ENCODE peak calls at places on chromosomes 2 and 18, in nine cellular contexts. X, B, W, K, C, T, A, J and F are unnamed samples.

GRCh38 chr2:196511258-196511971 is 128.1 kb upstream of the CCDC150 start:
- DNase-seq in X (no peak), B (no peak), W (no peak), K (no peak), C (no peak), T (no peak), A (no peak), J (no peak), F (no peak)

GRCh38 chr2:219176818-219177593 is at the start of gene CNPPD1:
- DNase-seq in X (peak), B (peak), W (peak), K (peak), C (peak), T (peak), A (peak), J (peak), F (peak)

GRCh38 chr2:240277073-240277806 is 136.8 kb upstream of the OTOS start:
- DNase-seq in X (no peak), B (no peak), W (no peak), K (no peak), C (no peak), T (no peak), A (no peak), J (no peak), F (no peak)

GRCh38 chr2:429575-430254 is 141.8 kb upstream of the ALKAL2 start:
- DNase-seq in X (no peak), B (no peak), W (no peak), K (no peak), C (no peak), T (no peak), A (no peak), J (no peak), F (no peak)

GRCh38 chr2:240431663-240432424 is 3.6 kb upstream of the GPC1 start:
- DNase-seq in X (no peak), B (no peak), W (no peak), K (no peak), C (peak), T (no peak), A (no peak), J (peak), F (no peak)

GRCh38 chr2:182649316-182649715 is 66.7 kb upstream of the DNAJC10 start:
- DNase-seq in X (peak), B (no peak), W (no peak), K (no peak), C (no peak), T (no peak), A (peak), J (no peak), F (peak)

GRCh38 chr18:364221-364620 is 96.4 kb upstream of the THOC1 start:
- DNase-seq in X (no peak), B (no peak), W (no peak), K (no peak), C (no peak), T (no peak), A (no peak), J (no peak), F (no peak)

GRCh38 chr2:101753207-101753616 is 55.7 kb downstream of the MAP4K4 start:
- DNase-seq in X (no peak), B (no peak), W (no peak), K (no peak), C (no peak), T (no peak), A (no peak), J (no peak), F (no peak)

GRCh38 chr2:174336403-174337336 is 1.9 kb downstream of the SP9 start:
- DNase-seq in X (peak), B (peak), W (no peak), K (no peak), C (no peak), T (peak), A (peak), J (peak), F (peak)

GRCh38 chr2:173553589-173553988 is 198.9 kb downstream of the CDCA7 start:
- DNase-seq in X (no peak), B (no peak), W (no peak), K (no peak), C (no peak), T (no peak), A (no peak), J (no peak), F (no peak)

GRCh38 chr18:47895565-47896250 is 34.8 kb downstream of the SMAD2 start:
- DNase-seq in X (no peak), B (no peak), W (no peak), K (no peak), C (no peak), T (no peak), A (no peak), J (no peak), F (no peak)

GRCh38 chr2:80525152-80525551 is 220.6 kb upstream of the LRRTM1 start:
- DNase-seq in X (no peak), B (no peak), W (no peak), K (no peak), C (no peak), T (no peak), A (no peak), J (no peak), F (no peak)

GRCh38 chr2:3659447-3660432 is 1.7 kb downstream of the ALLC start:
- DNase-seq in X (no peak), B (no peak), W (no peak), K (no peak), C (peak), T (no peak), A (peak), J (no peak), F (no peak)

GRCh38 chr2:238170386-238171071 is 11.8 kb downstream of the ERFE start:
- DNase-seq in X (no peak), B (no peak), W (no peak), K (no peak), C (peak), T (no peak), A (no peak), J (no peak), F (no peak)

GRCh38 chr18:9109523-9109922 is 7.0 kb downstream of the NDUFV2 start:
- DNase-seq in X (no peak), B (no peak), W (no peak), K (no peak), C (no peak), T (no peak), A (no peak), J (no peak), F (no peak)

GRCh38 chr2:110848519-110848918 is 116.1 kb downstream of the ACOXL start:
- DNase-seq in X (no peak), B (no peak), W (no peak), K (no peak), C (no peak), T (no peak), A (no peak), J (peak), F (no peak)

GRCh38 chr2:37583867-37584266 is 87.6 kb downstream of the CDC42EP3 start:
- DNase-seq in X (no peak), B (no peak), W (no peak), K (no peak), C (no peak), T (no peak), A (no peak), J (no peak), F (no peak)

GRCh38 chr2:56474412-56475158 is 290.8 kb downstream of the CCDC85A start:
- DNase-seq in X (peak), B (peak), W (no peak), K (no peak), C (no peak), T (no peak), A (peak), J (no peak), F (peak)

GRCh38 chr2:96340493-96341414 is 5.2 kb downstream of the NCAPH start:
- DNase-seq in X (no peak), B (no peak), W (no peak), K (no peak), C (no peak), T (no peak), A (no peak), J (no peak), F (no peak)